ENCODE peak calls at places on chromosome 22, in six cellular contexts. One of them, this sample, is unnamed.

GRCh38 chr22:42969348-42969975 is 45.5 kb downstream of the PACSIN2 start:
- DNase-seq in naive B cell: no peak
- DNase-seq in ecto neural progenitor cell: no peak
- DNase-seq in choroid plexus epithelial cell: peak; percentile 55
- DNase-seq in stimulated activated CD8-positive, alpha-beta memory T cell treated with anti-CD3 and anti-CD28 coated beads, Interleukin-4, amount 100 ng/mL, for 4 hours: no peak
- DNase-seq in neural crest cell: no peak
- DNase-seq in this sample: no peak

GRCh38 chr22:49391436-49391835 is 436.2 kb downstream of the BRD1 start:
- DNase-seq in ecto neural progenitor cell: no peak
- DNase-seq in stimulated activated CD8-positive, alpha-beta memory T cell treated with anti-CD3 and anti-CD28 coated beads, Interleukin-4, amount 100 ng/mL, for 4 hours: no peak
- DNase-seq in naive B cell: no peak
- DNase-seq in choroid plexus epithelial cell: no peak
- DNase-seq in neural crest cell: no peak
- DNase-seq in this sample: no peak

GRCh38 chr22:45645150-45645525 is 26.5 kb upstream of the ATXN10 start:
- DNase-seq in neural crest cell: no peak
- DNase-seq in ecto neural progenitor cell: no peak
- DNase-seq in choroid plexus epithelial cell: no peak
- DNase-seq in naive B cell: no peak
- DNase-seq in stimulated activated CD8-positive, alpha-beta memory T cell treated with anti-CD3 and anti-CD28 coated beads, Interleukin-4, amount 100 ng/mL, for 4 hours: no peak
- DNase-seq in this sample: no peak

GRCh38 chr22:17260950-17261349 is 41.7 kb upstream of the ADA2 start:
- DNase-seq in stimulated activated CD8-positive, alpha-beta memory T cell treated with anti-CD3 and anti-CD28 coated beads, Interleukin-4, amount 100 ng/mL, for 4 hours: no peak
- DNase-seq in naive B cell: no peak
- DNase-seq in choroid plexus epithelial cell: no peak
- DNase-seq in neural crest cell: peak; percentile 14
- DNase-seq in ecto neural progenitor cell: no peak
- DNase-seq in this sample: no peak

GRCh38 chr22:44363980-44364749 is 51.4 kb upstream of the SHISAL1 start:
- DNase-seq in choroid plexus epithelial cell: no peak
- DNase-seq in ecto neural progenitor cell: no peak
- DNase-seq in neural crest cell: no peak
- DNase-seq in naive B cell: no peak
- DNase-seq in stimulated activated CD8-positive, alpha-beta memory T cell treated with anti-CD3 and anti-CD28 coated beads, Interleukin-4, amount 100 ng/mL, for 4 hours: no peak
- DNase-seq in this sample: peak; percentile 69

GRCh38 chr22:37182101-37182948 is 5.7 kb downstream of the C1QTNF6 start:
- DNase-seq in choroid plexus epithelial cell: no peak
- DNase-seq in ecto neural progenitor cell: no peak
- DNase-seq in neural crest cell: no peak
- DNase-seq in stimulated activated CD8-positive, alpha-beta memory T cell treated with anti-CD3 and anti-CD28 coated beads, Interleukin-4, amount 100 ng/mL, for 4 hours: no peak
- DNase-seq in naive B cell: no peak
- DNase-seq in this sample: no peak

GRCh38 chr22:22894740-22895731 is 7.4 kb downstream of the IGLL5 start:
- DNase-seq in neural crest cell: no peak
- DNase-seq in naive B cell: no peak
- DNase-seq in choroid plexus epithelial cell: no peak
- DNase-seq in stimulated activated CD8-positive, alpha-beta memory T cell treated with anti-CD3 and anti-CD28 coated beads, Interleukin-4, amount 100 ng/mL, for 4 hours: no peak
- DNase-seq in ecto neural progenitor cell: no peak
- DNase-seq in this sample: no peak

GRCh38 chr22:27749597-27750225 is 51.8 kb downstream of the MN1 start:
- DNase-seq in stimulated activated CD8-positive, alpha-beta memory T cell treated with anti-CD3 and anti-CD28 coated beads, Interleukin-4, amount 100 ng/mL, for 4 hours: no peak
- DNase-seq in ecto neural progenitor cell: peak; percentile 67
- DNase-seq in choroid plexus epithelial cell: peak; percentile 71
- DNase-seq in naive B cell: no peak
- DNase-seq in neural crest cell: no peak
- DNase-seq in this sample: no peak

GRCh38 chr22:35409783-35410662 is 10.1 kb downstream of the MCM5 start:
- DNase-seq in neural crest cell: no peak
- DNase-seq in ecto neural progenitor cell: no peak
- DNase-seq in stimulated activated CD8-positive, alpha-beta memory T cell treated with anti-CD3 and anti-CD28 coated beads, Interleukin-4, amount 100 ng/mL, for 4 hours: no peak
- DNase-seq in choroid plexus epithelial cell: no peak
- DNase-seq in naive B cell: peak; percentile 92
- DNase-seq in this sample: peak; percentile 54

GRCh38 chr22:36901411-36902142 is 11.9 kb upstream of the CSF2RB start:
- DNase-seq in choroid plexus epithelial cell: no peak
- DNase-seq in neural crest cell: no peak
- DNase-seq in ecto neural progenitor cell: no peak
- DNase-seq in naive B cell: no peak
- DNase-seq in stimulated activated CD8-positive, alpha-beta memory T cell treated with anti-CD3 and anti-CD28 coated beads, Interleukin-4, amount 100 ng/mL, for 4 hours: no peak
- DNase-seq in this sample: no peak

GRCh38 chr22:49967333-49968241 is 7.0 kb downstream of the PIM3 start:
- DNase-seq in ecto neural progenitor cell: peak; percentile 52
- DNase-seq in naive B cell: peak; percentile 76
- DNase-seq in neural crest cell: peak; percentile 8
- DNase-seq in choroid plexus epithelial cell: no peak
- DNase-seq in stimulated activated CD8-positive, alpha-beta memory T cell treated with anti-CD3 and anti-CD28 coated beads, Interleukin-4, amount 100 ng/mL, for 4 hours: no peak
- DNase-seq in this sample: peak; percentile 79

GRCh38 chr22:20963201-20964052 is 3.6 kb upstream of the AIFM3 start:
- DNase-seq in choroid plexus epithelial cell: no peak
- DNase-seq in naive B cell: no peak
- DNase-seq in ecto neural progenitor cell: no peak
- DNase-seq in stimulated activated CD8-positive, alpha-beta memory T cell treated with anti-CD3 and anti-CD28 coated beads, Interleukin-4, amount 100 ng/mL, for 4 hours: no peak
- DNase-seq in neural crest cell: no peak
- DNase-seq in this sample: peak; percentile 22

This sample was measured in Right ventricle myocardium superior.